ENCODE peak calls at places on chromosomes 3 and 15, in six cellular contexts. O is CD8-positive, alpha-beta memory T cell; F is GM23248; Z is K562; W is psoas muscle; A is upper lobe of right lung. P is an unnamed sample.

GRCh38 chr3:134794950-134795775 is at the start of gene EPHB1:
- DNase-seq in O (peak; percentile 4), F (peak; percentile 95), Z (peak; percentile 64), W (peak; percentile 78), A (peak; percentile 86), P (peak; percentile 99)

GRCh38 chr3:71512000-71512399 is 71.5 kb downstream of the FOXP1 start:
- DNase-seq in O (no peak), F (no peak), Z (peak; percentile 78), W (no peak), A (no peak), P (peak; percentile 73)

GRCh38 chr15:25066708-25067107 is 111.9 kb downstream of the SNRPN start:
- DNase-seq in O (no peak), F (no peak), Z (no peak), W (no peak), A (peak; percentile 12), P (no peak)

GRCh38 chr15:32718082-32718821 is 448 bp downstream of the GREM1 start:
- DNase-seq in O (no peak), F (peak; percentile 74), Z (no peak), W (no peak), A (no peak), P (peak; percentile 78)

GRCh38 chr3:15535757-15536156 is 14.3 kb upstream of the COLQ start:
- DNase-seq in O (no peak), F (peak; percentile 48), Z (no peak), W (no peak), A (no peak), P (no peak)

GRCh38 chr3:106204160-106204868 is 335.5 kb upstream of the CBLB start:
- DNase-seq in O (no peak), F (no peak), Z (no peak), W (no peak), A (no peak), P (no peak)

GRCh38 chr15:81813215-81813614 is 232.6 kb downstream of the MEX3B start:
- DNase-seq in O (no peak), F (no peak), Z (peak; percentile 38), W (no peak), A (no peak), P (peak; percentile 79)

GRCh38 chr3:27311400-27311799 is 57.8 kb downstream of the NEK10 start:
- DNase-seq in O (no peak), F (peak; percentile 98), Z (no peak), W (no peak), A (no peak), P (peak; percentile 78)

GRCh38 chr15:90677807-90678790 is 39.0 kb upstream of the BLM start:
- DNase-seq in O (no peak), F (no peak), Z (no peak), W (no peak), A (no peak), P (no peak)

GRCh38 chr15:69119692-69120395 is 40.6 kb upstream of the GLCE start:
- DNase-seq in O (no peak), F (no peak), Z (peak; percentile 9), W (no peak), A (no peak), P (no peak)

GRCh38 chr3:37740471-37740870 is 121.2 kb upstream of the CTDSPL start:
- DNase-seq in O (no peak), F (no peak), Z (no peak), W (no peak), A (no peak), P (no peak)

GRCh38 chr15:77017091-77017660 is 22.2 kb downstream of the PSTPIP1 start:
- DNase-seq in O (no peak), F (no peak), Z (no peak), W (no peak), A (no peak), P (peak; percentile 37)

GRCh38 chr3:149188494-149188893 is 33.1 kb downstream of the CP start:
- DNase-seq in O (no peak), F (no peak), Z (no peak), W (no peak), A (no peak), P (no peak)

GRCh38 chr3:31096661-31097060 is 202.2 kb upstream of the GADL1 start:
- DNase-seq in O (no peak), F (no peak), Z (peak; percentile 35), W (no peak), A (no peak), P (no peak)

GRCh38 chr15:33551860-33552259 is 241.1 kb downstream of the RYR3 start:
- DNase-seq in O (no peak), F (no peak), Z (no peak), W (no peak), A (no peak), P (no peak)

GRCh38 chr3:50661321-50661837 is 13.3 kb upstream of the DOCK3 start:
- DNase-seq in O (no peak), F (no peak), Z (no peak), W (no peak), A (peak; percentile 10), P (peak; percentile 24)

GRCh38 chr3:32238027-32238815 is at the start of gene CMTM8:
- DNase-seq in O (peak; percentile 42), F (peak; percentile 28), Z (peak; percentile 14), W (peak; percentile 46), A (peak; percentile 87), P (peak; percentile 90)

GRCh38 chr3:155024006-155024638 is 56.0 kb upstream of the MME start:
- DNase-seq in O (no peak), F (peak; percentile 48), Z (no peak), W (no peak), A (no peak), P (no peak)

GRCh38 chr15:65583701-65584100 is 27.2 kb downstream of the INTS14 start:
- DNase-seq in O (peak; percentile 12), F (peak; percentile 24), Z (no peak), W (no peak), A (no peak), P (no peak)

GRCh38 chr15:44738340-44738984 is 2.1 kb downstream of the TRIM69 start:
- DNase-seq in O (no peak), F (peak; percentile 60), Z (peak; percentile 58), W (no peak), A (no peak), P (no peak)

GRCh38 chr3:172112348-172113123 is 73.2 kb downstream of the FNDC3B start:
- DNase-seq in O (no peak), F (no peak), Z (no peak), W (no peak), A (no peak), P (no peak)

DNA sequence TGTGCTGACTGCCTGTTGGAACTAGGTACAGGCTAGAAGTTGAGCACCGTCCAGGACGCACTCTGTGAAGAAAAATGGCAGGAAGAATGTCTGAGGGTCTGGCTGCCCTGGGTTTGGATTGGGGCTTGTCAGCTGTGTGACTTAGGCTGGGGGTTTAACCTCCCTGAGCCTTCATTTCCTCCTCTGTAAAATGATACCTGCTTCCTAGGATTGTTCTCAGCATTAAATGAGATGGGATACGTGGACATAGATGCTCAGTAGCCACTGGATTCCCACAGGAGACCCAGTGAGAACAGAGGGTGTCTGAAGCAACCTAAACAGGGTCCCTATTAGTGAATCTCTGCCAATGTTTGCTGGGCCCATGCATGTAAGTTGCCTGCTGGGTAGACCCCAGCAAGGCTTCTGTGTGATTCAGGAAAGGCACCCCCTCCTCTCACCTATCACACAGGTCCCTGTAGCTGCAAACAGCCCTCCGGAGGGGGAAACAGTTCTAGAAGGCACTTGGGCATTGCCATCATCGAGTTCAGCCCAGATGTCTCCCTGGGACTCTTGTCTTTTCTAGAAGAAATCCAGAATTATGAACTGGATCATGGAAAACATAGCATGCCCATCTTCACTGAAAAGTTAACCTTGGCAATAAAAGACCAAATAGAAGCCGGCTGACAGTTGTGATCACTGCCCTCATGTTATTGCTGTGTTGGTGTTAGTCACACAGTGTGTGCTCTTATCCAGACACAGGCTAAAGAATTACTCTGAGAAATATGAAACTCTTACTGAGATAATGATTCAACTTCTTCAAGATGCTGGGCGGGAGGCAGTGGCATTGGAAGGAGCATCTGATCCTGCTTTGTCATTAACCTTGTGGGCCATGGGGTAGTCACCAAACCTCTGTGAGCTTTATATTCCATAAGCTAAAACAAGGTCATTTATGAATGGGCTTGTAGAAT is 64.5 kb downstream of the SMAD6 start:
- DNase-seq in O (no peak), F (peak; percentile 94), Z (no peak), W (no peak), A (peak; percentile 4), P (no peak)
- H3K4me1 ChIP-seq in O (no peaks in the 10 kb centered on the region), F (peaks cover 57% of the 10 kb centered on the region), Z (peaks cover 18% of the 10 kb centered on the region), W (peaks cover 12% of the 10 kb centered on the region), A (peaks cover 71% of the 10 kb centered on the region), P (peaks cover 21% of the 10 kb centered on the region)

GRCh38 chr3:141377377-141377776 is 9.1 kb downstream of the ZBTB38 start:
- DNase-seq in O (no peak), F (no peak), Z (no peak), W (no peak), A (no peak), P (no peak)
- H3K4me1 ChIP-seq in O (peaks cover 16% of the 10 kb centered on the region), F (peaks cover 12% of the 10 kb centered on the region), Z (no peaks in the 10 kb centered on the region), W (no peaks in the 10 kb centered on the region), A (peaks cover 21% of the 10 kb centered on the region), P (no peaks in the 10 kb centered on the region)

GRCh38 chr15:66634540-66634939 is 67.5 kb upstream of the SMAD6 start:
- DNase-seq in O (no peak), F (no peak), Z (no peak), W (no peak), A (no peak), P (peak; percentile 60)

GRCh38 chr15:66633346-66633745 is 67.5 kb upstream of the LCTL start:
- DNase-seq in O (no peak), F (no peak), Z (no peak), W (no peak), A (no peak), P (peak; percentile 62)

GRCh38 chr15:66635817-66636216 is 66.2 kb upstream of the SMAD6 start:
- DNase-seq in O (no peak), F (no peak), Z (no peak), W (no peak), A (no peak), P (no peak)

GRCh38 chr15:66633851-66634250 is 68.1 kb upstream of the LCTL start:
- DNase-seq in O (no peak), F (no peak), Z (no peak), W (no peak), A (no peak), P (no peak)

GRCh38 chr15:66635006-66635405 is 67.0 kb upstream of the SMAD6 start:
- DNase-seq in O (no peak), F (no peak), Z (no peak), W (no peak), A (no peak), P (no peak)
- H3K4me1 ChIP-seq in O (peaks cover 9% of the 10 kb centered on the region), F (no peaks in the 10 kb centered on the region), Z (peaks cover 30% of the 10 kb centered on the region), W (no peaks in the 10 kb centered on the region), A (no peaks in the 10 kb centered on the region), P (peaks cover 23% of the 10 kb centered on the region)

GRCh38 chr3:8516047-8516671 is 14.5 kb downstream of the LMCD1 start:
- DNase-seq in O (no peak), F (no peak), Z (no peak), W (no peak), A (no peak), P (no peak)
- H3K4me1 ChIP-seq in O (no peaks in the 10 kb centered on the region), F (peaks cover 41% of the 10 kb centered on the region), Z (no peaks in the 10 kb centered on the region), W (peaks cover 85% of the 10 kb centered on the region), A (peaks cover 64% of the 10 kb centered on the region), P (no peaks in the 10 kb centered on the region)